ENCODE peak calls at places on chromosome 17, in five cellular contexts. L is transverse colon, K is RWPE1, A is osteoblast, X is tibial nerve. M is an unnamed sample.

GRCh38 chr17:63960430-63960829 is 12.3 kb downstream of the SCN4A start:
- DNase-seq in L (no peak), K (no peak), A (no peak), X (no peak), M (no peak)

GRCh38 chr17:69716571-69716970 is 302.1 kb downstream of the MAP2K6 start:
- DNase-seq in L (no peak), K (no peak), A (no peak), X (no peak), M (no peak)

GRCh38 chr17:930258-930657 is 49.3 kb downstream of the NXN start:
- DNase-seq in L (no peak), K (no peak), A (no peak), X (no peak), M (no peak)

GRCh38 chr17:61338000-61338864 is 61.4 kb upstream of the TBX2 start:
- DNase-seq in L (no peak), K (peak; percentile 30), A (no peak), X (no peak), M (peak; percentile 44)

GRCh38 chr17:78185981-78186688 is 717 bp downstream of the TK1 start:
- DNase-seq in L (peak; percentile 74), K (no peak), A (peak; percentile 89), X (no peak), M (no peak)

GRCh38 chr17:8685396-8685795 is 54.9 kb upstream of the MYH10 start:
- DNase-seq in L (no peak), K (no peak), A (peak; percentile 79), X (no peak), M (no peak)

GRCh38 chr17:62807812-62808575 is at the start of gene MARCHF10:
- DNase-seq in L (peak; percentile 16), K (peak; percentile 51), A (peak; percentile 78), X (no peak), M (no peak)

GRCh38 chr17:30347488-30347887 is 13.6 kb upstream of the TMIGD1 start:
- DNase-seq in L (no peak), K (no peak), A (no peak), X (no peak), M (no peak)

GRCh38 chr17:3965123-3965800 is 1.0 kb upstream of the ATP2A3 start:
- DNase-seq in L (peak; percentile 91), K (no peak), A (peak; percentile 92), X (peak; percentile 31), M (peak; percentile 28)

GRCh38 chr17:36755586-36755985 is 154.2 kb downstream of the MRM1 start:
- DNase-seq in L (peak; percentile 67), K (no peak), A (no peak), X (no peak), M (peak; percentile 20)

GRCh38 chr17:27558842-27559505 is 72.0 kb upstream of the LGALS9 start:
- DNase-seq in L (peak; percentile 51), K (no peak), A (no peak), X (no peak), M (no peak)

GRCh38 chr17:57106107-57106835 is 21.2 kb downstream of the AKAP1 start:
- DNase-seq in L (peak; percentile 38), K (no peak), A (peak; percentile 73), X (no peak), M (no peak)

GRCh38 chr17:76447931-76448652 is 4.9 kb downstream of the UBE2O start:
- DNase-seq in L (no peak), K (no peak), A (no peak), X (no peak), M (no peak)

GRCh38 chr17:60678118-60678444 is 430 bp downstream of the BCAS3 start:
- DNase-seq in L (no peak), K (peak; percentile 8), A (peak; percentile 48), X (no peak), M (no peak)

GRCh38 chr17:50976951-50977472 is 110.9 kb upstream of the TOB1 start:
- DNase-seq in L (no peak), K (no peak), A (no peak), X (no peak), M (peak; percentile 26)

GRCh38 chr17:39622380-39623006 is 4.3 kb upstream of the PPP1R1B start:
- DNase-seq in L (no peak), K (no peak), A (no peak), X (no peak), M (no peak)

DNA sequence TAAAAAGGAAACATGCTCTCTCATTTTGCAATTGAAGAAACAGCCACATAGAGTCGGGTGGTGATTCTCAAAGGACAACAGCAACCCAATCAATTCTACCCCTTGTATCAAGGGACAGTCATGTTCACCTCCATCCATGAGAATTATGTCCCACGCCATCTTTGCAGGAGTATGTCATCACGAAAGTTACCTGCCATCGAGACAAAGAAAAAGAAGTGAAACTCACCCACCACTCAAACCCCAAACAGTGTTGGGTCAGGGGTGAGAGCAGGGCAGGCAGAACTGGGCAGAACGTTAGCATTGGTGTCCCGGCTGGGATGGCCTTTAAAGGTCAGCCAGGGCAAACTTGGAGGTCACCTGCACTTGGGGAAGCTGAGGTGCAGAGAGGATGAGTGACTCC is 24.2 kb upstream of the HNF1B start:
- DNase-seq in L (no peak), K (no peak), A (no peak), X (no peak), M (no peak)
- TF ChIP-seq CTCF in L (no peak), K (no peak), A (no peak), X (no peak), M (no peak)

GRCh38 chr17:44745301-44745700 is 13.5 kb upstream of the ADAM11 start:
- DNase-seq in L (no peak), K (no peak), A (no peak), X (no peak), M (no peak)
- TF ChIP-seq CTCF in L (no peak), K (no peak), A (no peak), X (no peak), M (peak; percentile 14)

GRCh38 chr17:82244413-82245140 is 15.7 kb downstream of the SLC16A3 start:
- DNase-seq in L (peak; percentile 34), K (no peak), A (peak; percentile 96), X (no peak), M (peak; percentile 69)
- TF ChIP-seq CTCF in L (peak; percentile 77), K (peak; percentile 75), A (peak; percentile 55), X (peak; percentile 62), M (peak; percentile 79)

GRCh38 chr17:34447406-34447805 is 84.4 kb upstream of the CCL1 start:
- DNase-seq in L (no peak), K (no peak), A (no peak), X (no peak), M (no peak)

GRCh38 chr17:34445145-34445544 is 82.1 kb upstream of the CCL1 start:
- DNase-seq in L (no peak), K (no peak), A (no peak), X (no peak), M (no peak)

GRCh38 chr17:34442387-34443111 is 79.5 kb upstream of the CCL1 start:
- DNase-seq in L (no peak), K (no peak), A (no peak), X (no peak), M (no peak)

GRCh38 chr17:34443832-34444469 is 80.9 kb upstream of the CCL1 start:
- DNase-seq in L (no peak), K (peak; percentile 14), A (no peak), X (no peak), M (no peak)
- TF ChIP-seq CTCF in L (no peak), K (no peak), A (no peak), X (peak; percentile 14), M (no peak)

GRCh38 chr17:47273245-47273644 is 19.6 kb downstream of the ITGB3 start:
- DNase-seq in L (no peak), K (no peak), A (no peak), X (no peak), M (no peak)
- TF ChIP-seq CTCF in L (no peak), K (no peak), A (no peak), X (no peak), M (no peak)

DNA sequence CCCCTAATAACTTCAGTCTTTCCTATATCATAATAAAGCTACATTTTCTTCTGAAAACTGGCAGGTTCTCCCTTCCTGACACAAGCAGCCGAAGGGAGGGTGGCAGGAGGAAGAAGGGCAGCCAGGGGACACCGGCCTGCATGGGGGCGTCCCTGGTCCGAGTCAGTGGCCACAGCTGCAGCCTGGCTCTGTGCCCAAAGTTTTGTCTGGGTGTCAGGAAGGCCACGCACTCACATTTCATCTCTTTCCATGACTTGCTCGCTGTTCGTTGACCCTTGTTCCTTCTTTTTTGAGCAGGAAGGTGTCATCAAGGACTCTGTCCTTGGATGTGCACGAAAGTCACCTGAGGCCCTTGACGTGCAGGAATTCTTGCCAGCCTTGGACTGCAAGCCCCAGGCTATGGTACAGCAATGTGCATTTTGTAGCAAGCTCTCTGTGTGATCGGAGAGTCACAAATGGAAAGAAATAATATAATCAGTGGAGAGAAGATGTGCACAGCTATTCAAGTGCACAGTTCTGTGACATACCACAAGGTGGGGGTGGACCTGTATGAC is 93.3 kb downstream of the TNFRSF13B start:
- DNase-seq in L (no peak), K (no peak), A (no peak), X (no peak), M (no peak)
- TF ChIP-seq CTCF in L (no peak), K (no peak), A (no peak), X (no peak), M (no peak)

M was measured in choroid plexus epithelial cell.